ENCODE peak calls at places on chromosomes 6 and 20, in ten cellular contexts. One of them, this sample, is unnamed.

GRCh38 chr6:51464956-51465355 is 622.5 kb downstream of the PKHD1 start:
- DNase-seq in GM12865: no peak
- DNase-seq in glomerular endothelial cell: no peak
- DNase-seq in stimulated activated CD4-positive, alpha-beta T cell treated with anti-CD3 and anti-CD28 coated beads, Interleukin-1b, Interleukin-23, amount 100 ng/mL, for 48 hours: no peak
- DNase-seq in ureter: no peak
- DNase-seq in fibroblast of the conjunctiva: no peak
- DNase-seq in NCI-H1436: no peak
- DNase-seq in B cell: no peak
- DNase-seq in AG04450: no peak
- DNase-seq in activated naive CD4-positive, alpha-beta T cell treated with anti-CD3 and anti-CD28 coated beads, Interleukin-2, amount 50 U/mL, for 16 hours: no peak
- DNase-seq in this sample: no peak

GRCh38 chr6:118739976-118740771 is 88.8 kb upstream of the CEP85L start:
- DNase-seq in GM12865: no peak
- DNase-seq in glomerular endothelial cell: no peak
- DNase-seq in stimulated activated CD4-positive, alpha-beta T cell treated with anti-CD3 and anti-CD28 coated beads, Interleukin-1b, Interleukin-23, amount 100 ng/mL, for 48 hours: no peak
- DNase-seq in ureter: no peak
- DNase-seq in fibroblast of the conjunctiva: no peak
- DNase-seq in NCI-H1436: no peak
- DNase-seq in B cell: no peak
- DNase-seq in AG04450: no peak
- DNase-seq in activated naive CD4-positive, alpha-beta T cell treated with anti-CD3 and anti-CD28 coated beads, Interleukin-2, amount 50 U/mL, for 16 hours: no peak
- DNase-seq in this sample: no peak

GRCh38 chr6:47168176-47168575 is 126.0 kb upstream of the ADGRF1 start:
- DNase-seq in GM12865: no peak
- DNase-seq in glomerular endothelial cell: no peak
- DNase-seq in stimulated activated CD4-positive, alpha-beta T cell treated with anti-CD3 and anti-CD28 coated beads, Interleukin-1b, Interleukin-23, amount 100 ng/mL, for 48 hours: no peak
- DNase-seq in ureter: peak
- DNase-seq in fibroblast of the conjunctiva: peak
- DNase-seq in NCI-H1436: no peak
- DNase-seq in B cell: no peak
- DNase-seq in AG04450: peak
- DNase-seq in activated naive CD4-positive, alpha-beta T cell treated with anti-CD3 and anti-CD28 coated beads, Interleukin-2, amount 50 U/mL, for 16 hours: no peak
- DNase-seq in this sample: no peak

GRCh38 chr20:61959301-61959700 is 106.4 kb downstream of the TAF4 start:
- DNase-seq in GM12865: no peak
- DNase-seq in glomerular endothelial cell: no peak
- DNase-seq in stimulated activated CD4-positive, alpha-beta T cell treated with anti-CD3 and anti-CD28 coated beads, Interleukin-1b, Interleukin-23, amount 100 ng/mL, for 48 hours: no peak
- DNase-seq in ureter: no peak
- DNase-seq in fibroblast of the conjunctiva: no peak
- DNase-seq in NCI-H1436: no peak
- DNase-seq in B cell: no peak
- DNase-seq in AG04450: no peak
- DNase-seq in activated naive CD4-positive, alpha-beta T cell treated with anti-CD3 and anti-CD28 coated beads, Interleukin-2, amount 50 U/mL, for 16 hours: no peak
- DNase-seq in this sample: no peak

GRCh38 chr20:37992802-37993538 is 40.3 kb downstream of the TTI1 start:
- DNase-seq in GM12865: peak
- DNase-seq in glomerular endothelial cell: no peak
- DNase-seq in stimulated activated CD4-positive, alpha-beta T cell treated with anti-CD3 and anti-CD28 coated beads, Interleukin-1b, Interleukin-23, amount 100 ng/mL, for 48 hours: no peak
- DNase-seq in ureter: peak
- DNase-seq in fibroblast of the conjunctiva: peak
- DNase-seq in NCI-H1436: peak
- DNase-seq in B cell: peak
- DNase-seq in AG04450: peak
- DNase-seq in activated naive CD4-positive, alpha-beta T cell treated with anti-CD3 and anti-CD28 coated beads, Interleukin-2, amount 50 U/mL, for 16 hours: no peak
- DNase-seq in this sample: no peak

GRCh38 chr20:32978009-32978335 is 26.3 kb downstream of the SUN5 start:
- DNase-seq in GM12865: no peak
- DNase-seq in glomerular endothelial cell: no peak
- DNase-seq in stimulated activated CD4-positive, alpha-beta T cell treated with anti-CD3 and anti-CD28 coated beads, Interleukin-1b, Interleukin-23, amount 100 ng/mL, for 48 hours: no peak
- DNase-seq in ureter: no peak
- DNase-seq in fibroblast of the conjunctiva: no peak
- DNase-seq in NCI-H1436: no peak
- DNase-seq in B cell: no peak
- DNase-seq in AG04450: no peak
- DNase-seq in activated naive CD4-positive, alpha-beta T cell treated with anti-CD3 and anti-CD28 coated beads, Interleukin-2, amount 50 U/mL, for 16 hours: no peak
- DNase-seq in this sample: no peak

GRCh38 chr6:5435449-5435848 is 174.1 kb downstream of the FARS2 start:
- DNase-seq in GM12865: no peak
- DNase-seq in glomerular endothelial cell: no peak
- DNase-seq in stimulated activated CD4-positive, alpha-beta T cell treated with anti-CD3 and anti-CD28 coated beads, Interleukin-1b, Interleukin-23, amount 100 ng/mL, for 48 hours: no peak
- DNase-seq in ureter: no peak
- DNase-seq in fibroblast of the conjunctiva: no peak
- DNase-seq in NCI-H1436: no peak
- DNase-seq in B cell: no peak
- DNase-seq in AG04450: no peak
- DNase-seq in activated naive CD4-positive, alpha-beta T cell treated with anti-CD3 and anti-CD28 coated beads, Interleukin-2, amount 50 U/mL, for 16 hours: no peak
- DNase-seq in this sample: no peak

GRCh38 chr20:62225820-62226635 is 6.0 kb upstream of the HRH3 start:
- DNase-seq in GM12865: no peak
- DNase-seq in glomerular endothelial cell: no peak
- DNase-seq in stimulated activated CD4-positive, alpha-beta T cell treated with anti-CD3 and anti-CD28 coated beads, Interleukin-1b, Interleukin-23, amount 100 ng/mL, for 48 hours: no peak
- DNase-seq in ureter: no peak
- DNase-seq in fibroblast of the conjunctiva: no peak
- DNase-seq in NCI-H1436: no peak
- DNase-seq in B cell: no peak
- DNase-seq in AG04450: no peak
- DNase-seq in activated naive CD4-positive, alpha-beta T cell treated with anti-CD3 and anti-CD28 coated beads, Interleukin-2, amount 50 U/mL, for 16 hours: no peak
- DNase-seq in this sample: no peak

GRCh38 chr6:158662607-158663464 is 13.0 kb downstream of the SYTL3 start:
- DNase-seq in GM12865: no peak
- DNase-seq in glomerular endothelial cell: no peak
- DNase-seq in stimulated activated CD4-positive, alpha-beta T cell treated with anti-CD3 and anti-CD28 coated beads, Interleukin-1b, Interleukin-23, amount 100 ng/mL, for 48 hours: no peak
- DNase-seq in ureter: peak
- DNase-seq in fibroblast of the conjunctiva: no peak
- DNase-seq in NCI-H1436: no peak
- DNase-seq in B cell: no peak
- DNase-seq in AG04450: no peak
- DNase-seq in activated naive CD4-positive, alpha-beta T cell treated with anti-CD3 and anti-CD28 coated beads, Interleukin-2, amount 50 U/mL, for 16 hours: no peak
- DNase-seq in this sample: no peak

GRCh38 chr20:47843886-47844567 is 58.7 kb upstream of the SULF2 start:
- DNase-seq in GM12865: no peak
- DNase-seq in glomerular endothelial cell: no peak
- DNase-seq in stimulated activated CD4-positive, alpha-beta T cell treated with anti-CD3 and anti-CD28 coated beads, Interleukin-1b, Interleukin-23, amount 100 ng/mL, for 48 hours: no peak
- DNase-seq in ureter: no peak
- DNase-seq in fibroblast of the conjunctiva: no peak
- DNase-seq in NCI-H1436: no peak
- DNase-seq in B cell: no peak
- DNase-seq in AG04450: no peak
- DNase-seq in activated naive CD4-positive, alpha-beta T cell treated with anti-CD3 and anti-CD28 coated beads, Interleukin-2, amount 50 U/mL, for 16 hours: no peak
- DNase-seq in this sample: no peak

GRCh38 chr6:144749263-144749662 is 464.1 kb downstream of the UTRN start:
- DNase-seq in GM12865: no peak
- DNase-seq in glomerular endothelial cell: no peak
- DNase-seq in stimulated activated CD4-positive, alpha-beta T cell treated with anti-CD3 and anti-CD28 coated beads, Interleukin-1b, Interleukin-23, amount 100 ng/mL, for 48 hours: no peak
- DNase-seq in ureter: no peak
- DNase-seq in fibroblast of the conjunctiva: no peak
- DNase-seq in NCI-H1436: peak
- DNase-seq in B cell: no peak
- DNase-seq in AG04450: no peak
- DNase-seq in activated naive CD4-positive, alpha-beta T cell treated with anti-CD3 and anti-CD28 coated beads, Interleukin-2, amount 50 U/mL, for 16 hours: no peak
- DNase-seq in this sample: no peak

GRCh38 chr20:43711098-43711654 is 15.6 kb downstream of the GTSF1L start:
- DNase-seq in GM12865: peak
- DNase-seq in glomerular endothelial cell: no peak
- DNase-seq in stimulated activated CD4-positive, alpha-beta T cell treated with anti-CD3 and anti-CD28 coated beads, Interleukin-1b, Interleukin-23, amount 100 ng/mL, for 48 hours: no peak
- DNase-seq in ureter: no peak
- DNase-seq in fibroblast of the conjunctiva: no peak
- DNase-seq in NCI-H1436: no peak
- DNase-seq in B cell: peak
- DNase-seq in AG04450: no peak
- DNase-seq in activated naive CD4-positive, alpha-beta T cell treated with anti-CD3 and anti-CD28 coated beads, Interleukin-2, amount 50 U/mL, for 16 hours: no peak
- DNase-seq in this sample: no peak

GRCh38 chr6:150352321-150353296 is 16.2 kb upstream of the IYD start:
- DNase-seq in GM12865: no peak
- DNase-seq in glomerular endothelial cell: no peak
- DNase-seq in stimulated activated CD4-positive, alpha-beta T cell treated with anti-CD3 and anti-CD28 coated beads, Interleukin-1b, Interleukin-23, amount 100 ng/mL, for 48 hours: no peak
- DNase-seq in ureter: no peak
- DNase-seq in fibroblast of the conjunctiva: peak
- DNase-seq in NCI-H1436: no peak
- DNase-seq in B cell: no peak
- DNase-seq in AG04450: no peak
- DNase-seq in activated naive CD4-positive, alpha-beta T cell treated with anti-CD3 and anti-CD28 coated beads, Interleukin-2, amount 50 U/mL, for 16 hours: no peak
- DNase-seq in this sample: no peak

GRCh38 chr6:89567635-89568390 is 70.7 kb downstream of the LYRM2 start:
- DNase-seq in GM12865: no peak
- DNase-seq in glomerular endothelial cell: no peak
- DNase-seq in stimulated activated CD4-positive, alpha-beta T cell treated with anti-CD3 and anti-CD28 coated beads, Interleukin-1b, Interleukin-23, amount 100 ng/mL, for 48 hours: no peak
- DNase-seq in ureter: no peak
- DNase-seq in fibroblast of the conjunctiva: no peak
- DNase-seq in NCI-H1436: no peak
- DNase-seq in B cell: no peak
- DNase-seq in AG04450: no peak
- DNase-seq in activated naive CD4-positive, alpha-beta T cell treated with anti-CD3 and anti-CD28 coated beads, Interleukin-2, amount 50 U/mL, for 16 hours: no peak
- DNase-seq in this sample: no peak

GRCh38 chr6:48664850-48665249 is 553.9 kb upstream of the PTCHD4 start:
- DNase-seq in GM12865: no peak
- DNase-seq in glomerular endothelial cell: no peak
- DNase-seq in stimulated activated CD4-positive, alpha-beta T cell treated with anti-CD3 and anti-CD28 coated beads, Interleukin-1b, Interleukin-23, amount 100 ng/mL, for 48 hours: no peak
- DNase-seq in ureter: no peak
- DNase-seq in fibroblast of the conjunctiva: peak
- DNase-seq in NCI-H1436: no peak
- DNase-seq in B cell: no peak
- DNase-seq in AG04450: peak
- DNase-seq in activated naive CD4-positive, alpha-beta T cell treated with anti-CD3 and anti-CD28 coated beads, Interleukin-2, amount 50 U/mL, for 16 hours: no peak
- DNase-seq in this sample: no peak

GRCh38 chr6:72784581-72784980 is 162.7 kb downstream of the KCNQ5 start:
- DNase-seq in GM12865: no peak
- DNase-seq in glomerular endothelial cell: no peak
- DNase-seq in stimulated activated CD4-positive, alpha-beta T cell treated with anti-CD3 and anti-CD28 coated beads, Interleukin-1b, Interleukin-23, amount 100 ng/mL, for 48 hours: no peak
- DNase-seq in ureter: no peak
- DNase-seq in fibroblast of the conjunctiva: no peak
- DNase-seq in NCI-H1436: no peak
- DNase-seq in B cell: no peak
- DNase-seq in AG04450: no peak
- DNase-seq in activated naive CD4-positive, alpha-beta T cell treated with anti-CD3 and anti-CD28 coated beads, Interleukin-2, amount 50 U/mL, for 16 hours: no peak
- DNase-seq in this sample: no peak

GRCh38 chr20:48880331-48880730 is 41.2 kb upstream of the ARFGEF2 start:
- DNase-seq in GM12865: no peak
- DNase-seq in glomerular endothelial cell: no peak
- DNase-seq in stimulated activated CD4-positive, alpha-beta T cell treated with anti-CD3 and anti-CD28 coated beads, Interleukin-1b, Interleukin-23, amount 100 ng/mL, for 48 hours: no peak
- DNase-seq in ureter: no peak
- DNase-seq in fibroblast of the conjunctiva: no peak
- DNase-seq in NCI-H1436: no peak
- DNase-seq in B cell: no peak
- DNase-seq in AG04450: no peak
- DNase-seq in activated naive CD4-positive, alpha-beta T cell treated with anti-CD3 and anti-CD28 coated beads, Interleukin-2, amount 50 U/mL, for 16 hours: no peak
- DNase-seq in this sample: no peak

GRCh38 chr6:42450314-42451145 is 1.2 kb downstream of the TRERF1 start:
- DNase-seq in GM12865: no peak
- DNase-seq in glomerular endothelial cell: no peak
- DNase-seq in stimulated activated CD4-positive, alpha-beta T cell treated with anti-CD3 and anti-CD28 coated beads, Interleukin-1b, Interleukin-23, amount 100 ng/mL, for 48 hours: peak
- DNase-seq in ureter: no peak
- DNase-seq in fibroblast of the conjunctiva: no peak
- DNase-seq in NCI-H1436: no peak
- DNase-seq in B cell: peak
- DNase-seq in AG04450: no peak
- DNase-seq in activated naive CD4-positive, alpha-beta T cell treated with anti-CD3 and anti-CD28 coated beads, Interleukin-2, amount 50 U/mL, for 16 hours: peak
- DNase-seq in this sample: peak

GRCh38 chr6:155187994-155188706 is 75.7 kb upstream of the CLDN20 start:
- DNase-seq in GM12865: no peak
- DNase-seq in glomerular endothelial cell: no peak
- DNase-seq in stimulated activated CD4-positive, alpha-beta T cell treated with anti-CD3 and anti-CD28 coated beads, Interleukin-1b, Interleukin-23, amount 100 ng/mL, for 48 hours: no peak
- DNase-seq in ureter: no peak
- DNase-seq in fibroblast of the conjunctiva: no peak
- DNase-seq in NCI-H1436: no peak
- DNase-seq in B cell: no peak
- DNase-seq in AG04450: no peak
- DNase-seq in activated naive CD4-positive, alpha-beta T cell treated with anti-CD3 and anti-CD28 coated beads, Interleukin-2, amount 50 U/mL, for 16 hours: no peak
- DNase-seq in this sample: no peak

GRCh38 chr6:36455486-36456027 is 12.8 kb downstream of the KCTD20 start:
- DNase-seq in GM12865: no peak
- DNase-seq in glomerular endothelial cell: no peak
- DNase-seq in stimulated activated CD4-positive, alpha-beta T cell treated with anti-CD3 and anti-CD28 coated beads, Interleukin-1b, Interleukin-23, amount 100 ng/mL, for 48 hours: no peak
- DNase-seq in ureter: peak
- DNase-seq in fibroblast of the conjunctiva: no peak
- DNase-seq in NCI-H1436: no peak
- DNase-seq in B cell: no peak
- DNase-seq in AG04450: no peak
- DNase-seq in activated naive CD4-positive, alpha-beta T cell treated with anti-CD3 and anti-CD28 coated beads, Interleukin-2, amount 50 U/mL, for 16 hours: no peak
- DNase-seq in this sample: no peak

GRCh38 chr6:167529684-167530335 is 204.9 kb downstream of the TTLL2 start:
- DNase-seq in GM12865: no peak
- DNase-seq in glomerular endothelial cell: no peak
- DNase-seq in stimulated activated CD4-positive, alpha-beta T cell treated with anti-CD3 and anti-CD28 coated beads, Interleukin-1b, Interleukin-23, amount 100 ng/mL, for 48 hours: no peak
- DNase-seq in ureter: no peak
- DNase-seq in fibroblast of the conjunctiva: no peak
- DNase-seq in NCI-H1436: no peak
- DNase-seq in B cell: no peak
- DNase-seq in AG04450: no peak
- DNase-seq in activated naive CD4-positive, alpha-beta T cell treated with anti-CD3 and anti-CD28 coated beads, Interleukin-2, amount 50 U/mL, for 16 hours: no peak
- DNase-seq in this sample: no peak

GRCh38 chr6:102438181-102438580 is 1044.7 kb downstream of the GRIK2 start:
- DNase-seq in GM12865: no peak
- DNase-seq in glomerular endothelial cell: no peak
- DNase-seq in stimulated activated CD4-positive, alpha-beta T cell treated with anti-CD3 and anti-CD28 coated beads, Interleukin-1b, Interleukin-23, amount 100 ng/mL, for 48 hours: no peak
- DNase-seq in ureter: no peak
- DNase-seq in fibroblast of the conjunctiva: no peak
- DNase-seq in NCI-H1436: no peak
- DNase-seq in B cell: no peak
- DNase-seq in AG04450: no peak
- DNase-seq in activated naive CD4-positive, alpha-beta T cell treated with anti-CD3 and anti-CD28 coated beads, Interleukin-2, amount 50 U/mL, for 16 hours: no peak
- DNase-seq in this sample: no peak

GRCh38 chr20:62408055-62408454 is 970 bp upstream of the CABLES2 start:
- DNase-seq in GM12865: no peak
- DNase-seq in glomerular endothelial cell: no peak
- DNase-seq in stimulated activated CD4-positive, alpha-beta T cell treated with anti-CD3 and anti-CD28 coated beads, Interleukin-1b, Interleukin-23, amount 100 ng/mL, for 48 hours: no peak
- DNase-seq in ureter: no peak
- DNase-seq in fibroblast of the conjunctiva: no peak
- DNase-seq in NCI-H1436: no peak
- DNase-seq in B cell: no peak
- DNase-seq in AG04450: no peak
- DNase-seq in activated naive CD4-positive, alpha-beta T cell treated with anti-CD3 and anti-CD28 coated beads, Interleukin-2, amount 50 U/mL, for 16 hours: no peak
- DNase-seq in this sample: no peak

GRCh38 chr6:34982424-34982852 is 93.4 kb downstream of the ANKS1A start:
- DNase-seq in GM12865: no peak
- DNase-seq in glomerular endothelial cell: peak
- DNase-seq in stimulated activated CD4-positive, alpha-beta T cell treated with anti-CD3 and anti-CD28 coated beads, Interleukin-1b, Interleukin-23, amount 100 ng/mL, for 48 hours: no peak
- DNase-seq in ureter: no peak
- DNase-seq in fibroblast of the conjunctiva: no peak
- DNase-seq in NCI-H1436: no peak
- DNase-seq in B cell: no peak
- DNase-seq in AG04450: no peak
- DNase-seq in activated naive CD4-positive, alpha-beta T cell treated with anti-CD3 and anti-CD28 coated beads, Interleukin-2, amount 50 U/mL, for 16 hours: no peak
- DNase-seq in this sample: peak

GRCh38 chr20:36555248-36555647 is 13.9 kb downstream of the MYL9 start:
- DNase-seq in GM12865: no peak
- DNase-seq in glomerular endothelial cell: no peak
- DNase-seq in stimulated activated CD4-positive, alpha-beta T cell treated with anti-CD3 and anti-CD28 coated beads, Interleukin-1b, Interleukin-23, amount 100 ng/mL, for 48 hours: no peak
- DNase-seq in ureter: no peak
- DNase-seq in fibroblast of the conjunctiva: no peak
- DNase-seq in NCI-H1436: no peak
- DNase-seq in B cell: no peak
- DNase-seq in AG04450: no peak
- DNase-seq in activated naive CD4-positive, alpha-beta T cell treated with anti-CD3 and anti-CD28 coated beads, Interleukin-2, amount 50 U/mL, for 16 hours: no peak
- DNase-seq in this sample: no peak

GRCh38 chr6:44926556-44926955 is 401.6 kb upstream of the RUNX2 start:
- DNase-seq in GM12865: no peak
- DNase-seq in glomerular endothelial cell: no peak
- DNase-seq in stimulated activated CD4-positive, alpha-beta T cell treated with anti-CD3 and anti-CD28 coated beads, Interleukin-1b, Interleukin-23, amount 100 ng/mL, for 48 hours: no peak
- DNase-seq in ureter: no peak
- DNase-seq in fibroblast of the conjunctiva: no peak
- DNase-seq in NCI-H1436: no peak
- DNase-seq in B cell: no peak
- DNase-seq in AG04450: no peak
- DNase-seq in activated naive CD4-positive, alpha-beta T cell treated with anti-CD3 and anti-CD28 coated beads, Interleukin-2, amount 50 U/mL, for 16 hours: no peak
- DNase-seq in this sample: no peak

GRCh38 chr6:4133941-4134838 is 1.2 kb downstream of the ECI2 start:
- DNase-seq in GM12865: peak
- DNase-seq in glomerular endothelial cell: no peak
- DNase-seq in stimulated activated CD4-positive, alpha-beta T cell treated with anti-CD3 and anti-CD28 coated beads, Interleukin-1b, Interleukin-23, amount 100 ng/mL, for 48 hours: peak
- DNase-seq in ureter: no peak
- DNase-seq in fibroblast of the conjunctiva: no peak
- DNase-seq in NCI-H1436: no peak
- DNase-seq in B cell: peak
- DNase-seq in AG04450: no peak
- DNase-seq in activated naive CD4-positive, alpha-beta T cell treated with anti-CD3 and anti-CD28 coated beads, Interleukin-2, amount 50 U/mL, for 16 hours: peak
- DNase-seq in this sample: peak

GRCh38 chr20:57089701-57090144 is 176.7 kb downstream of the BMP7 start:
- DNase-seq in GM12865: peak
- DNase-seq in glomerular endothelial cell: no peak
- DNase-seq in stimulated activated CD4-positive, alpha-beta T cell treated with anti-CD3 and anti-CD28 coated beads, Interleukin-1b, Interleukin-23, amount 100 ng/mL, for 48 hours: peak
- DNase-seq in ureter: peak
- DNase-seq in fibroblast of the conjunctiva: peak
- DNase-seq in NCI-H1436: no peak
- DNase-seq in B cell: peak
- DNase-seq in AG04450: no peak
- DNase-seq in activated naive CD4-positive, alpha-beta T cell treated with anti-CD3 and anti-CD28 coated beads, Interleukin-2, amount 50 U/mL, for 16 hours: peak
- DNase-seq in this sample: peak

This sample was measured in midbrain.